ENCODE peak calls at places on chromosomes 16 and 17, in seven cellular contexts. One of them, this sample, is unnamed.

GRCh38 chr16:2033057-2033911 is 6.6 kb downstream of the NHERF2 start:
- DNase-seq in IMR-90: peak; percentile 54
- DNase-seq in fibroblast of lung: peak; percentile 55
- DNase-seq in mesenchymal stem cell: peak; percentile 74
- DNase-seq in mammary epithelial cell: peak; percentile 37
- DNase-seq in mesendoderm: peak; percentile 45
- DNase-seq in colonic mucosa: no peak
- DNase-seq in this sample: peak; percentile 38

GRCh38 chr16:71262391-71262790 is 26.8 kb downstream of the CMTR2 start:
- DNase-seq in IMR-90: no peak
- DNase-seq in fibroblast of lung: no peak
- DNase-seq in mesenchymal stem cell: no peak
- DNase-seq in mammary epithelial cell: no peak
- DNase-seq in mesendoderm: no peak
- DNase-seq in colonic mucosa: no peak
- DNase-seq in this sample: no peak

GRCh38 chr16:81647527-81647926 is 131.6 kb upstream of the PLCG2 start:
- DNase-seq in IMR-90: peak; percentile 84
- DNase-seq in fibroblast of lung: peak; percentile 29
- DNase-seq in mesenchymal stem cell: peak; percentile 81
- DNase-seq in mammary epithelial cell: peak; percentile 84
- DNase-seq in mesendoderm: peak; percentile 97
- DNase-seq in colonic mucosa: no peak
- DNase-seq in this sample: no peak

GRCh38 chr16:75789237-75789636 is 62.9 kb upstream of the CPHXL start:
- DNase-seq in IMR-90: peak; percentile 46
- DNase-seq in fibroblast of lung: peak; percentile 64
- DNase-seq in mesenchymal stem cell: peak; percentile 61
- DNase-seq in mammary epithelial cell: peak; percentile 39
- DNase-seq in mesendoderm: peak; percentile 55
- DNase-seq in colonic mucosa: no peak
- DNase-seq in this sample: peak; percentile 66

GRCh38 chr16:22206847-22207714 is 1.0 kb downstream of the EEF2K start:
- DNase-seq in IMR-90: peak; percentile 57
- DNase-seq in fibroblast of lung: peak; percentile 69
- DNase-seq in mesenchymal stem cell: peak; percentile 57
- DNase-seq in mammary epithelial cell: peak; percentile 58
- DNase-seq in mesendoderm: no peak
- DNase-seq in colonic mucosa: peak; percentile 82
- DNase-seq in this sample: peak; percentile 52

GRCh38 chr17:48542956-48543853 is 1.7 kb downstream of the HOXB2 start:
- DNase-seq in IMR-90: peak; percentile 67
- DNase-seq in fibroblast of lung: peak; percentile 62
- DNase-seq in mesenchymal stem cell: peak; percentile 66
- DNase-seq in mammary epithelial cell: peak; percentile 70
- DNase-seq in mesendoderm: peak; percentile 72
- DNase-seq in colonic mucosa: peak; percentile 62
- DNase-seq in this sample: peak; percentile 79

GRCh38 chr17:43427362-43428043 is 28.7 kb downstream of the ARL4D start:
- DNase-seq in IMR-90: no peak
- DNase-seq in fibroblast of lung: no peak
- DNase-seq in mesenchymal stem cell: no peak
- DNase-seq in mammary epithelial cell: no peak
- DNase-seq in mesendoderm: no peak
- DNase-seq in colonic mucosa: no peak
- DNase-seq in this sample: no peak

GRCh38 chr17:81090361-81091133 is 55.6 kb downstream of the BAIAP2 start:
- DNase-seq in IMR-90: no peak
- DNase-seq in fibroblast of lung: peak; percentile 84
- DNase-seq in mesenchymal stem cell: peak; percentile 20
- DNase-seq in mammary epithelial cell: no peak
- DNase-seq in mesendoderm: peak; percentile 68
- DNase-seq in colonic mucosa: peak; percentile 69
- DNase-seq in this sample: peak; percentile 57

GRCh38 chr16:85291302-85292148 is 179.3 kb upstream of the CIBAR2 start:
- DNase-seq in IMR-90: no peak
- DNase-seq in fibroblast of lung: peak; percentile 64
- DNase-seq in mesenchymal stem cell: peak; percentile 73
- DNase-seq in mammary epithelial cell: no peak
- DNase-seq in mesendoderm: no peak
- DNase-seq in colonic mucosa: peak; percentile 70
- DNase-seq in this sample: peak; percentile 68

GRCh38 chr17:66654341-66654740 is 180.6 kb upstream of the CACNG5 start:
- DNase-seq in IMR-90: peak; percentile 81
- DNase-seq in fibroblast of lung: peak; percentile 64
- DNase-seq in mesenchymal stem cell: peak; percentile 51
- DNase-seq in mammary epithelial cell: peak; percentile 37
- DNase-seq in mesendoderm: no peak
- DNase-seq in colonic mucosa: no peak
- DNase-seq in this sample: no peak

GRCh38 chr16:67842509-67843342 is 606 bp downstream of the THAP11 start:
- DNase-seq in IMR-90: peak; percentile 46
- DNase-seq in fibroblast of lung: peak; percentile 60
- DNase-seq in mesenchymal stem cell: peak; percentile 82
- DNase-seq in mammary epithelial cell: peak; percentile 18
- DNase-seq in mesendoderm: peak; percentile 84
- DNase-seq in colonic mucosa: peak; percentile 59
- DNase-seq in this sample: peak; percentile 83

GRCh38 chr17:79760197-79760906 is 17.6 kb upstream of the CBX2 start:
- DNase-seq in IMR-90: no peak
- DNase-seq in fibroblast of lung: no peak
- DNase-seq in mesenchymal stem cell: no peak
- DNase-seq in mammary epithelial cell: no peak
- DNase-seq in mesendoderm: no peak
- DNase-seq in colonic mucosa: no peak
- DNase-seq in this sample: no peak

GRCh38 chr16:20956319-20956718 is 55.7 kb downstream of the LYRM1 start:
- DNase-seq in IMR-90: peak; percentile 45
- DNase-seq in fibroblast of lung: peak; percentile 78
- DNase-seq in mesenchymal stem cell: peak; percentile 18
- DNase-seq in mammary epithelial cell: no peak
- DNase-seq in mesendoderm: no peak
- DNase-seq in colonic mucosa: no peak
- DNase-seq in this sample: no peak

GRCh38 chr17:64459284-64459747 is 10.4 kb downstream of the MILR1 start:
- DNase-seq in IMR-90: peak; percentile 75
- DNase-seq in fibroblast of lung: peak; percentile 53
- DNase-seq in mesenchymal stem cell: peak; percentile 69
- DNase-seq in mammary epithelial cell: peak; percentile 68
- DNase-seq in mesendoderm: no peak
- DNase-seq in colonic mucosa: no peak
- DNase-seq in this sample: no peak

GRCh38 chr17:41523787-41524186 is 4.3 kb downstream of the KRT19 start:
- DNase-seq in IMR-90: no peak
- DNase-seq in fibroblast of lung: no peak
- DNase-seq in mesenchymal stem cell: no peak
- DNase-seq in mammary epithelial cell: no peak
- DNase-seq in mesendoderm: no peak
- DNase-seq in colonic mucosa: no peak
- DNase-seq in this sample: no peak

GRCh38 chr17:78965369-78965982 is 14.2 kb downstream of the LGALS3BP start:
- DNase-seq in IMR-90: no peak
- DNase-seq in fibroblast of lung: no peak
- DNase-seq in mesenchymal stem cell: no peak
- DNase-seq in mammary epithelial cell: no peak
- DNase-seq in mesendoderm: no peak
- DNase-seq in colonic mucosa: no peak
- DNase-seq in this sample: no peak

GRCh38 chr17:39919087-39919683 is 750 bp upstream of the GSDMB start:
- DNase-seq in IMR-90: no peak
- DNase-seq in fibroblast of lung: no peak
- DNase-seq in mesenchymal stem cell: no peak
- DNase-seq in mammary epithelial cell: no peak
- DNase-seq in mesendoderm: no peak
- DNase-seq in colonic mucosa: peak; percentile 32
- DNase-seq in this sample: no peak

GRCh38 chr17:18925187-18925586 is 26.8 kb upstream of the SLC5A10 start:
- DNase-seq in IMR-90: no peak
- DNase-seq in fibroblast of lung: no peak
- DNase-seq in mesenchymal stem cell: no peak
- DNase-seq in mammary epithelial cell: no peak
- DNase-seq in mesendoderm: no peak
- DNase-seq in colonic mucosa: no peak
- DNase-seq in this sample: no peak

GRCh38 chr17:38725066-38725465 is 5.1 kb upstream of the CISD3 start:
- DNase-seq in IMR-90: no peak
- DNase-seq in fibroblast of lung: no peak
- DNase-seq in mesenchymal stem cell: no peak
- DNase-seq in mammary epithelial cell: no peak
- DNase-seq in mesendoderm: no peak
- DNase-seq in colonic mucosa: no peak
- DNase-seq in this sample: no peak

GRCh38 chr16:12157510-12158093 is 181.1 kb downstream of the SNX29 start:
- DNase-seq in IMR-90: peak; percentile 67
- DNase-seq in fibroblast of lung: no peak
- DNase-seq in mesenchymal stem cell: no peak
- DNase-seq in mammary epithelial cell: no peak
- DNase-seq in mesendoderm: peak; percentile 82
- DNase-seq in colonic mucosa: no peak
- DNase-seq in this sample: no peak

GRCh38 chr17:32350662-32351418 is 883 bp downstream of the ZNF207 start:
- DNase-seq in IMR-90: peak; percentile 62
- DNase-seq in fibroblast of lung: peak; percentile 81
- DNase-seq in mesenchymal stem cell: peak; percentile 85
- DNase-seq in mammary epithelial cell: peak; percentile 63
- DNase-seq in mesendoderm: peak; percentile 75
- DNase-seq in colonic mucosa: peak; percentile 48
- DNase-seq in this sample: peak; percentile 50

DNA sequence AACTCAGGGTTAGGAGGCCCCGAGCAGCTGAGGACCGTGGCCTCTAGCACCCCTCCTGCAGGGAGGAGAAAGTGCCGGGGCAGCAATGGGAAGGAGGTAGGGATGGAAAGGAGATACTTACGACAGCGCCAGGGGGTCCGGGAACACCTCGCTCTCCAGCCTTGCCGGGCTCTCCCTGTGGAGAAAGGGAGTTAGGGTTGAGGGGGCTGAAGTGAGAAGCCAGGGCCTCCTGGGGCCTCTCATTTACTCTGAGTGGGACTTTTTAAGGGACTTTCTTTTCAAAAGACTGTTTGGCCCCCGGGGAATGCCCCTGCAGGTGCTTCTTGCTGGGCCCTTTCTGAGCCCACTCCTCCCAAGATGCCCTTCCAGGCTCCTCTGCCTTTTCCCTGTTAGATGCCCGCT is 8.6 kb downstream of the COL1A1 start:
- DNase-seq in IMR-90: no peak
- DNase-seq in fibroblast of lung: no peak
- DNase-seq in mesenchymal stem cell: no peak
- DNase-seq in mammary epithelial cell: no peak
- DNase-seq in mesendoderm: no peak
- DNase-seq in colonic mucosa: no peak
- DNase-seq in this sample: no peak
- H3K9ac ChIP-seq in IMR-90: peak overlapping the region; percentile 58
- H3K9ac ChIP-seq in fibroblast of lung: no peak overlapping the region
- H3K9ac ChIP-seq in mesenchymal stem cell: peak overlapping the region; percentile 100
- H3K9ac ChIP-seq in mammary epithelial cell: no peak overlapping the region
- H3K9ac ChIP-seq in mesendoderm: no peak overlapping the region
- H3K9ac ChIP-seq in colonic mucosa: no peak overlapping the region
- H3K9ac ChIP-seq in this sample: no peak overlapping the region

DNA sequence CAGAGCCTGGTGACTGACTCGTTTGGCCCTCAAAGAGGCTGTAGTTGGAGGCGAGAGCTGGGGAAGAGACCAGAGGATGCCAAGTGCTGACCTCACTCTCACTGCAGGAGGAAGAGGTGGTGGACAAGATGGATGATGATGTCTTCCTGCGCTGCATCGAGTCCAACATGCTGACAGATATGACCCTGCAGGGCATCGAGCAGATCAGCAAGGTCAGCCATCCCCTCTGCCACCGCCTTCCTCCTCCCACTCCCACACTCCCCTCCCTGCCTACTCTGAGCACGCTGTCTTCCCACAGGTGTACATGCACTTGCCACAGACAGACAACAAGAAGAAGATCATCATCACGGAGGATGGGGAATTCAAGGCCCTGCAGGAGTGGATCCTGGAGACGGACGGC is 26.9 kb downstream of the POLR2A start:
- DNase-seq in IMR-90: peak; percentile 21
- DNase-seq in fibroblast of lung: no peak
- DNase-seq in mesenchymal stem cell: no peak
- DNase-seq in mammary epithelial cell: no peak
- DNase-seq in mesendoderm: no peak
- DNase-seq in colonic mucosa: no peak
- DNase-seq in this sample: no peak
- H3K9ac ChIP-seq in IMR-90: no peak overlapping the region
- H3K9ac ChIP-seq in fibroblast of lung: no peak overlapping the region
- H3K9ac ChIP-seq in mesenchymal stem cell: no peak overlapping the region
- H3K9ac ChIP-seq in mammary epithelial cell: no peak overlapping the region
- H3K9ac ChIP-seq in mesendoderm: no peak overlapping the region
- H3K9ac ChIP-seq in colonic mucosa: no peak overlapping the region
- H3K9ac ChIP-seq in this sample: no peak overlapping the region

DNA sequence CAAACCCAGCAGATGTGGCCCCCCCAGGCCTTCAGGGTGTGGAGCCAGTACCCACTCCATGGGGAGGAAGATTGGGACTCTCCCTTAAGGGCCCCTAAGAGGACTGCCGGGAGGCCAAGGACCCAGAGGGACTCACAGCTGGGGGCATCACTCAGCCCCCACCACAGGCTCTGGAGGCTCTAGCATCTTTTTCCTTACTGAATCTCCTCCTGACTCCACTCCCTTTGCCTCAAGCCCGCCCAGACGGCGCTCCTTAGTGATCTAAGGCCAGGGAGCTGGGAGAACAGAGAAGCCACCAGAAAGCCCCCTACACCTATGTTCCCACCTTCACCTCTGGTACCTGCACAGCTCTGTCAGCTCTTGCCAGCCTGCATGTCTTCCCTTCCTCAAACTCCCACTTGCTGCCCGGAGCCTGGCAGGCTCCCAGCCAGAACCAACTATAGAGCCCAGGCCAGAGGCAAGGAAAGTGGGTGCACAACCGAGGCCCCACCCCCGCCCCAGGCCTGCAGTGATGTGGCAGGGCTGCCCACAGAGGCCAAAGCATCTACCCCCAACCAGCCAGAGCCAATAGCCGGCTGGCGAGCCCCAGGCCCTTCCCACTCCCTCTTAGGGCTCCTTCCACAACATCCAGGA is 22.3 kb upstream of the MPO start:
- DNase-seq in IMR-90: no peak
- DNase-seq in fibroblast of lung: no peak
- DNase-seq in mesenchymal stem cell: no peak
- DNase-seq in mammary epithelial cell: no peak
- DNase-seq in mesendoderm: no peak
- DNase-seq in colonic mucosa: no peak
- DNase-seq in this sample: no peak
- H3K9ac ChIP-seq in IMR-90: no peak overlapping the region
- H3K9ac ChIP-seq in fibroblast of lung: no peak overlapping the region
- H3K9ac ChIP-seq in mesenchymal stem cell: no peak overlapping the region
- H3K9ac ChIP-seq in mammary epithelial cell: no peak overlapping the region
- H3K9ac ChIP-seq in mesendoderm: no peak overlapping the region
- H3K9ac ChIP-seq in colonic mucosa: no peak overlapping the region
- H3K9ac ChIP-seq in this sample: no peak overlapping the region

DNA sequence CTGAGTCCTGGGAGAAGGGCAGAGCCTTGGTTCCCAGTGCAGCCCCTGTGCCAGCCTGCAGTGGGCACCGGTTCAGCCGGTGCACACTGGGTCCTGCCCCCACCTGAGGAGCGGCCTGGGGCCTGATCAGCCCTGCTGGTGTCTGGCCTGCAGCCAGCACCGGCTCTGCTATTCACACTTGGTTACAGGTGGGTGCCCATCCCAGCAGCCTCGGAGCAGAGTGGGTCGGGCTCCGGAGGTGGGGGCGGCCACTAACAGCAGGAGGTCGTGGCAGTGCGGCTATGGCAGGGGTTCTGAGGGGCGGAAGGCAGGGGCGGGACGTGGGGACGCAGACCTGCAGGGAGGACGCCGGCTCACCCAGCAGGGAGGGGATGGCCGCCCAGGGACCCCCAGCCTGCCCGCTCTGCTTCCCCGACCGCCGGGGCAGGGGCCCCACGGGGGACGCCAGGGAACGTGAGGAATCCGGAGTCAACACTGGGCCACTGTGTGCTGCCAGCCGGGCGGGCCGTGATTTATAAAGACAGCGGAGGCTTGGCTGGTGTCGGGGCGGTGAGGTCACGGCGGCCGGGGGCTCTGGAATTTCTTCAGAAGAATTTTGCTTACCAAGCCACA is 20.3 kb downstream of the METRNL start:
- DNase-seq in IMR-90: no peak
- DNase-seq in fibroblast of lung: peak; percentile 20
- DNase-seq in mesenchymal stem cell: no peak
- DNase-seq in mammary epithelial cell: no peak
- DNase-seq in mesendoderm: no peak
- DNase-seq in colonic mucosa: no peak
- DNase-seq in this sample: peak; percentile 32
- H3K9ac ChIP-seq in IMR-90: peak overlapping the region; percentile 14
- H3K9ac ChIP-seq in fibroblast of lung: peak overlapping the region; percentile 16
- H3K9ac ChIP-seq in mesenchymal stem cell: peak overlapping the region; percentile 66
- H3K9ac ChIP-seq in mammary epithelial cell: no peak overlapping the region
- H3K9ac ChIP-seq in mesendoderm: no peak overlapping the region
- H3K9ac ChIP-seq in colonic mucosa: peak overlapping the region; percentile 63
- H3K9ac ChIP-seq in this sample: no peak overlapping the region